ENCODE peak calls at places on chromosomes 4 and X, in six cellular contexts. One of them, this sample, is unnamed.

GRCh38 chrX:311156-312129 is 7.2 kb downstream of the GTPBP6 start:
- DNase-seq in foreskin fibroblast: no peak
- DNase-seq in central memory CD4-positive, alpha-beta T cell: no peak
- DNase-seq in MV-4-11: no peak
- DNase-seq in anterior cingulate cortex: no peak
- DNase-seq in EH: no peak
- DNase-seq in this sample: no peak

GRCh38 chr4:108205859-108206258 is 37.1 kb upstream of the LEF1 start:
- DNase-seq in MV-4-11: no peak
- DNase-seq in anterior cingulate cortex: no peak
- DNase-seq in central memory CD4-positive, alpha-beta T cell: no peak
- DNase-seq in foreskin fibroblast: no peak
- DNase-seq in EH: no peak
- DNase-seq in this sample: no peak

GRCh38 chr4:112099701-112100289 is 45.5 kb upstream of the FAM241A start:
- DNase-seq in EH: peak; percentile 67
- DNase-seq in anterior cingulate cortex: no peak
- DNase-seq in MV-4-11: peak; percentile 50
- DNase-seq in foreskin fibroblast: peak; percentile 71
- DNase-seq in central memory CD4-positive, alpha-beta T cell: peak; percentile 35
- DNase-seq in this sample: peak; percentile 80

GRCh38 chr4:168710353-168710946 is 213.6 kb downstream of the PALLD start:
- DNase-seq in EH: peak; percentile 74
- DNase-seq in anterior cingulate cortex: no peak
- DNase-seq in MV-4-11: peak; percentile 22
- DNase-seq in foreskin fibroblast: peak; percentile 79
- DNase-seq in central memory CD4-positive, alpha-beta T cell: no peak
- DNase-seq in this sample: peak; percentile 74

GRCh38 chrX:71158603-71159002 is 14.0 kb downstream of the NLGN3 start:
- DNase-seq in central memory CD4-positive, alpha-beta T cell: no peak
- DNase-seq in EH: no peak
- DNase-seq in anterior cingulate cortex: no peak
- DNase-seq in foreskin fibroblast: no peak
- DNase-seq in MV-4-11: no peak
- DNase-seq in this sample: no peak

GRCh38 chr4:121071640-121072037 is 696 bp downstream of the NDNF start:
- DNase-seq in EH: no peak
- DNase-seq in MV-4-11: no peak
- DNase-seq in central memory CD4-positive, alpha-beta T cell: no peak
- DNase-seq in anterior cingulate cortex: no peak
- DNase-seq in foreskin fibroblast: no peak
- DNase-seq in this sample: no peak

GRCh38 chrX:153921511-153922285 is 4.4 kb downstream of the ARHGAP4 start:
- DNase-seq in anterior cingulate cortex: no peak
- DNase-seq in central memory CD4-positive, alpha-beta T cell: no peak
- DNase-seq in EH: no peak
- DNase-seq in foreskin fibroblast: peak; percentile 25
- DNase-seq in MV-4-11: no peak
- DNase-seq in this sample: no peak

GRCh38 chr4:83850435-83850834 is 314.5 kb downstream of the GPAT3 start:
- DNase-seq in EH: peak; percentile 64
- DNase-seq in foreskin fibroblast: peak; percentile 47
- DNase-seq in central memory CD4-positive, alpha-beta T cell: no peak
- DNase-seq in anterior cingulate cortex: no peak
- DNase-seq in MV-4-11: no peak
- DNase-seq in this sample: no peak

This sample was measured in OCI-M1.